ENCODE peak calls at places on chromosome 11, in nine cellular contexts. T is stimulated activated CD8-positive, alpha-beta memory T cell treated with anti-CD3 and anti-CD28 coated beads, Interleukin-4, amount 100 ng/mL, for 1 hour; C is stimulated activated naive CD4-positive, alpha-beta T cell; S is NCI-H524 treated with DMSO at 0.1 percent for 48 hours; N is skeletal muscle cell; X is 8988T; M is NCI-H2171 treated with DMSO at 0.1 percent for 48 hours; H is activated CD4-positive, CD25-positive, alpha-beta regulatory T cell; V is M059J. Q is an unnamed sample.

GRCh38 chr11:26608507-26609146 is 36.6 kb upstream of the MUC15 start:
- DNase-seq in H (no peak), V (no peak), T (no peak), N (no peak), C (no peak), X (no peak), S (no peak), M (no peak), Q (no peak)

GRCh38 chr11:1888347-1888753 is 3.3 kb downstream of the PRR33 start:
- DNase-seq in V (no peak), X (no peak), S (no peak), M (no peak), T (no peak), N (no peak), H (no peak), C (no peak), Q (no peak)

GRCh38 chr11:59766542-59766941 is 11.4 kb downstream of the STX3 start:
- DNase-seq in C (no peak), T (no peak), N (no peak), S (peak), H (no peak), X (no peak), M (no peak), V (no peak), Q (no peak)

GRCh38 chr11:121466063-121466794 is 13.5 kb upstream of the SORL1-AS1 start:
- DNase-seq in M (peak), N (peak), H (no peak), V (peak), X (peak), T (no peak), C (no peak), S (peak), Q (peak)

GRCh38 chr11:121581607-121582006 is 128.8 kb upstream of the SORL1-AS1 start:
- DNase-seq in M (no peak), T (no peak), N (no peak), H (no peak), S (no peak), X (no peak), C (no peak), V (no peak), Q (no peak)

GRCh38 chr11:33257160-33257896 is at the start of gene HIPK3:
- DNase-seq in M (peak), N (peak), H (peak), T (peak), S (no peak), V (peak), C (peak), X (peak), Q (peak)

GRCh38 chr11:64444838-64445441 is 86.0 kb downstream of the RPS6KA4 start:
- DNase-seq in H (no peak), C (no peak), M (peak), N (no peak), T (no peak), S (no peak), V (peak), X (no peak), Q (no peak)

GRCh38 chr11:86246293-86246675 is 1.7 kb downstream of the EED start:
- DNase-seq in S (no peak), M (peak), C (no peak), V (no peak), H (no peak), T (no peak), X (no peak), N (no peak), Q (no peak)

GRCh38 chr11:44775366-44776356 is 48.9 kb downstream of the TSPAN18 start:
- DNase-seq in N (no peak), V (peak), C (peak), M (peak), S (no peak), T (peak), H (peak), X (peak), Q (peak)

GRCh38 chr11:35714882-35715612 is 52.5 kb downstream of the TRIM44 start:
- DNase-seq in H (no peak), X (no peak), S (no peak), M (no peak), C (no peak), V (peak), N (peak), T (no peak), Q (no peak)

GRCh38 chr11:76962583-76963416 is 71.4 kb upstream of the B3GNT6 start:
- DNase-seq in V (no peak), T (no peak), H (no peak), S (no peak), X (no peak), N (no peak), C (no peak), M (no peak), Q (no peak)

GRCh38 chr11:1453611-1454386 is 32.8 kb downstream of the MOB2 start:
- DNase-seq in M (no peak), X (peak), N (no peak), T (no peak), C (peak), S (no peak), V (no peak), H (no peak), Q (no peak)

GRCh38 chr11:68332186-68332585 is 19.8 kb downstream of the LRP5 start:
- DNase-seq in C (no peak), X (no peak), N (no peak), S (no peak), V (no peak), T (no peak), H (no peak), M (no peak), Q (no peak)

GRCh38 chr11:9250139-9250582 is 15.0 kb downstream of the DENND5A start:
- DNase-seq in C (peak), H (no peak), V (peak), M (no peak), X (no peak), N (no peak), S (no peak), T (no peak), Q (no peak)

GRCh38 chr11:35986958-35987357 is 43.1 kb downstream of the LDLRAD3 start:
- DNase-seq in V (peak), C (no peak), M (no peak), H (no peak), N (no peak), T (no peak), X (no peak), S (no peak), Q (no peak)

GRCh38 chr11:133249065-133249464 is 283.2 kb downstream of the OPCML start:
- DNase-seq in V (no peak), X (no peak), T (no peak), M (no peak), S (no peak), N (no peak), H (no peak), C (no peak), Q (no peak)

GRCh38 chr11:114135737-114136151 is 76.2 kb downstream of the ZBTB16 start:
- DNase-seq in V (peak), M (no peak), H (no peak), N (no peak), X (no peak), S (no peak), T (no peak), C (no peak), Q (no peak)

GRCh38 chr11:69705901-69706787 is 2.3 kb upstream of the FGF19 start:
- DNase-seq in X (no peak), S (no peak), C (no peak), N (no peak), H (no peak), M (no peak), T (no peak), V (no peak), Q (no peak)

GRCh38 chr11:923691-924405 is 1.8 kb upstream of the AP2A2 start:
- DNase-seq in M (no peak), H (no peak), C (no peak), S (no peak), V (no peak), T (no peak), X (no peak), N (no peak), Q (peak)

GRCh38 chr11:92765965-92766371 is 203.5 kb upstream of the MTNR1B start:
- DNase-seq in C (no peak), H (no peak), M (peak), T (no peak), S (no peak), V (no peak), X (no peak), N (no peak), Q (peak)

GRCh38 chr11:116100016-116100415 is 595.8 kb upstream of the CADM1 start:
- DNase-seq in C (no peak), S (no peak), T (no peak), N (no peak), M (no peak), V (no peak), X (no peak), H (no peak), Q (no peak)

GRCh38 chr11:2180775-2181370 is 9.3 kb upstream of the TH start:
- DNase-seq in C (no peak), V (peak), M (no peak), X (peak), T (no peak), H (no peak), S (no peak), N (no peak), Q (no peak)

Q was measured in psoas muscle.